ENCODE peak calls at places on chromosomes 7 and 10, in eight cellular contexts. K, C, U, R, M, O, P and Z are unnamed samples.

GRCh38 chr7:33674804-33675411 is 230.4 kb upstream of the BMPER start:
- DNase-seq in U (no peak), K (no peak), O (no peak), P (no peak), C (no peak), R (no peak), M (no peak), Z (no peak)

GRCh38 chr7:30469303-30469702 is 9.3 kb downstream of the NOD1 start:
- DNase-seq in O (no peak), U (peak; percentile 87), R (peak; percentile 77), C (peak; percentile 85), K (no peak), P (no peak), M (peak; percentile 92), Z (peak; percentile 79)

GRCh38 chr10:22655312-22655973 is 58.9 kb downstream of the PIP4K2A start:
- DNase-seq in P (no peak), R (no peak), K (no peak), M (no peak), O (peak; percentile 86), U (no peak), C (no peak), Z (no peak)

GRCh38 chr7:2198760-2199159 is 34.0 kb downstream of the MAD1L1 start:
- DNase-seq in U (no peak), K (no peak), O (no peak), P (no peak), R (no peak), M (no peak), C (no peak), Z (no peak)

GRCh38 chr7:74288034-74288881 is 949 bp upstream of the CLIP2 start:
- DNase-seq in R (no peak), C (no peak), U (no peak), O (no peak), P (no peak), K (peak; percentile 56), M (no peak), Z (no peak)

GRCh38 chr10:114420811-114421485 is 16.6 kb upstream of the AFAP1L2 start:
- DNase-seq in R (no peak), U (no peak), C (no peak), K (no peak), O (no peak), M (no peak), P (no peak), Z (no peak)

GRCh38 chr10:30974773-30975386 is 56.8 kb downstream of the ZNF438 start:
- DNase-seq in R (no peak), O (no peak), K (no peak), P (no peak), C (no peak), U (no peak), M (no peak), Z (no peak)

GRCh38 chr7:121945066-121945848 is 72.3 kb downstream of the PTPRZ1 start:
- DNase-seq in O (no peak), R (no peak), P (no peak), C (no peak), U (no peak), M (no peak), K (no peak), Z (no peak)

GRCh38 chr7:139825666-139826290 is 3.3 kb upstream of the TBXAS1 start:
- DNase-seq in M (no peak), U (no peak), P (no peak), R (no peak), C (no peak), O (no peak), K (no peak), Z (no peak)

GRCh38 chr10:90437452-90437851 is 420.4 kb downstream of the HTR7 start:
- DNase-seq in C (no peak), P (no peak), M (no peak), R (no peak), K (no peak), O (no peak), U (no peak), Z (no peak)

GRCh38 chr7:17434841-17435692 is 136.6 kb downstream of the AHR start:
- DNase-seq in O (no peak), C (no peak), R (no peak), K (no peak), U (no peak), M (no peak), P (no peak), Z (no peak)

GRCh38 chr7:29921404-29922010 is 68.1 kb downstream of the SCRN1 start:
- DNase-seq in O (peak; percentile 54), U (no peak), R (no peak), M (no peak), P (no peak), C (no peak), K (peak; percentile 76), Z (peak; percentile 67)

GRCh38 chr7:53209129-53209528 is 173.7 kb downstream of the POM121L12 start:
- DNase-seq in R (no peak), P (no peak), O (no peak), U (no peak), C (no peak), K (no peak), M (no peak), Z (no peak)

GRCh38 chr10:90969947-90970673 is 49.2 kb upstream of the ANKRD1 start:
- DNase-seq in O (no peak), M (no peak), K (no peak), C (no peak), R (no peak), U (no peak), P (no peak), Z (no peak)

GRCh38 chr7:111092406-111093160 is 1.7 kb downstream of the LRRN3 start:
- DNase-seq in M (no peak), O (no peak), K (no peak), P (no peak), U (no peak), C (no peak), R (no peak), Z (peak; percentile 54)

GRCh38 chr7:75922966-75923603 is 8.1 kb downstream of the POR start:
- DNase-seq in K (no peak), P (no peak), R (no peak), U (no peak), C (no peak), M (no peak), O (no peak), Z (no peak)

GRCh38 chr7:75916685-75917634 is 2.0 kb downstream of the POR start:
- DNase-seq in C (no peak), R (no peak), O (no peak), U (no peak), P (no peak), M (no peak), K (no peak), Z (no peak)

GRCh38 chr7:75921479-75921878 is 6.5 kb downstream of the POR start:
- DNase-seq in U (no peak), P (no peak), C (no peak), K (peak; percentile 48), M (no peak), R (no peak), O (no peak), Z (no peak)

GRCh38 chr7:75924251-75924650 is 9.3 kb downstream of the POR start:
- DNase-seq in R (no peak), P (no peak), M (no peak), O (no peak), C (no peak), U (no peak), K (no peak), Z (no peak)

DNA sequence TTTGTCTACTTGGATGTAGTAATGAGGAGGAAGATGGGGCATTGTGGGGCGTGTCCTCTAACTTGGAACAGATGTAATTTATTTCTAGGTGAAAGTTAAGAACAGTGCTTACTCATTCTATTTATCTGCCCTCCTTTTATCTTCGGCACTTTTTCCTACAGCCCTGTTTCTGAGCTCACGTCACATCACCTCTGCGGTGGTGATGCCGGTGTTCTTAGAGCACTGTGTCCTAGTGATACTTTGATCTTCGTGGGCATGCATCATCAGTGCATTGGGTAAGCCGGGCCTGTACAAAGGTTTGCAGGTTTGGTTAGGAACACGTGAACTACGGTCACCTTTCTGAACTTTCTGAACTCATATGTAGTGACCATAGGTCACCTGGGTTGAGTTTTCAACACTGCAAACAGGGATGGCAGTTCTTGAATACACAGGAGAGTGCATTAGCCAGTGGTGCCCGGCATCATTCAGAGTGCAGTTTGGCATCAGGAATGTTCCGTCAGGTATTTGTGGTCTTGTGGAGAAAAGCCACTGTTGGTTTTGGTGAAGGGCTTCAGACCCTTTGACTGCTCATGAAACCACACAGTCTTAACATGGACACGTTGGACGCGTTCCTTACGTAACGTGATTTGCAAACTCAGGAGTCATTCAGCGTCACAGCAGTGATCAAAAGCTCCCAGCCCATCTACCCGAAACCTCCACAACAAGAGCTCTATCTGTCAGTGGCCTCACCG is 5.6 kb downstream of the POR start:
- DNase-seq in C (no peak), K (peak; percentile 14), R (no peak), U (no peak), O (peak; percentile 11), P (peak; percentile 8), M (no peak), Z (no peak)
- H3K4me1 ChIP-seq in C (peaks cover 10% of the 10 kb centered on the region), K (peaks cover 31% of the 10 kb centered on the region), R (peaks cover 98% of the 10 kb centered on the region), U (peaks cover 36% of the 10 kb centered on the region), O (peaks cover 6% of the 10 kb centered on the region), P (peaks cover 17% of the 10 kb centered on the region), M (no peaks in the 10 kb centered on the region), Z (no peaks in the 10 kb centered on the region)

DNA sequence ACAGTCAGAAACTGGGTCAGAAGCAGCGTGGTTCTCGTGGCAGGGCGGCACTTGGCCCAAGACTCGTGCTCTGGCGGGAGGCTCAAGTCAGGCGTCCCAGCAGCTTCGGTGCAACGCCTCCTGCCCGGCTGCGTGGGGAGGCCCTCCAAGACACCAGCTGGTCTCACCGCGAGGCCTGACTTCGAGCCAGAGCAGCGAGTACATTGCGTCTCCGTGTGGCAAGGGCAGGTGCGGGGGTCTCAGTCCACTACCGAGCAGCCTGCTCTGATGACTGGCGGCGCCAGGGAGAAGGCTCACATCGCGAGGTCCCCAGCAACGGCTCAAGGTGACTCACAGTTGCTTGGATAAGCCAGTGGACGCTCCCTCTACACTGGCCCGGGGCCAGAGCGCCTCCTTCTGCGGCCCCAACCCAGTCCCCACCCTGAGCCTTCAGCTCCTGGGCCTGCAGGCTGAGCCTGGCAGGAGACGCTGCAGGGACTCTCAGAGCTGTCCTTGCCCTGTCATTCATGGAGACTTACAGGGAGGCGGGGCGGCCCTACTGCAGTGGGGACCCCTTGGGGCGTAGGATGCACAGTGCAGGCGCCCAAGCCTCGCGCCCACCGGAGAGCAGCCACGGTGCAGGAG is 41.9 kb upstream of the PRKAR1B start:
- DNase-seq in C (no peak), P (no peak), O (no peak), M (no peak), R (peak; percentile 66), U (no peak), K (peak; percentile 32), Z (peak; percentile 31)
- H3K4me3 ChIP-seq in C (no peak overlapping the region), P (no peak overlapping the region), O (no peak overlapping the region), M (no peak overlapping the region), R (peak overlapping the region; percentile 7), U (no peak overlapping the region), K (no peak overlapping the region), Z (no peak overlapping the region)

DNA sequence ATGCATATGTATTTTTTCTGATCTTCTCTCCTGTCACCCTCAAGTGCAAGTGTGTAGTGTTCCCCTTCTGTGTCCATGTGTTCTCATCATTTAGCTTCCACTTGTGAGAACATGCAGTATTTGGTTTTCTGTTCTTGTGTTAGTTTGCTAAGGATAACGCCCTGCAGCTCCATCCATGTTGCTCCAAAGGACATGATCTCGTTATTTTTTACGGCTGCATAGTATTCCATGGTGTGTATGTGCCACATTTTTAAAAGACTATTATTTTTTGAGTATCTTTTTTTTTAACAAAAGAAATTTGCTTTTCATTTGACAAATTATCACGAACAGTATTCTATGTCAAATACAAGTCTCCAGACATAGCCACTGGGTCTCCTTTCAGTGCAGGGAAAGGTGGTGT is 110.1 kb upstream of the ZNF746 start:
- DNase-seq in M (no peak), C (no peak), R (no peak), U (no peak), K (no peak), O (no peak), P (no peak), Z (no peak)
- H3K36me3 ChIP-seq in M (peaks cover 31% of the 10 kb centered on the region), C (peaks cover 8% of the 10 kb centered on the region), R (peaks cover 68% of the 10 kb centered on the region), U (peaks cover 85% of the 10 kb centered on the region), K (peaks cover 93% of the 10 kb centered on the region), O (peaks cover 63% of the 10 kb centered on the region), P (peaks cover 63% of the 10 kb centered on the region), Z (peaks cover 32% of the 10 kb centered on the region)

GRCh38 chr10:14592566-14592965 is 182.1 kb downstream of the FAM107B start:
- DNase-seq in P (no peak), U (no peak), R (no peak), K (no peak), M (no peak), C (no peak), O (no peak), Z (no peak)
- H3K4me1 ChIP-seq in P (peaks cover 69% of the 10 kb centered on the region), U (peaks cover 13% of the 10 kb centered on the region), R (peaks cover 10% of the 10 kb centered on the region), K (no peaks in the 10 kb centered on the region), M (no peaks in the 10 kb centered on the region), C (peaks cover 6% of the 10 kb centered on the region), O (peaks cover 38% of the 10 kb centered on the region), Z (no peaks in the 10 kb centered on the region)